ENCODE peak calls at places on chromosomes 5 and 9, in five cellular contexts. F is fibroblast of pulmonary artery, P is EL, V is Daoy, Q is DMS153. D is an unnamed sample.

GRCh38 chr5:65326912-65327311 is 154.8 kb downstream of the ADAMTS6 start:
- DNase-seq in F (peak; percentile 39), P (peak; percentile 67), V (peak; percentile 65), Q (no peak), D (no peak)

GRCh38 chr5:1762878-1763547 is 36.6 kb downstream of the MRPL36 start:
- DNase-seq in F (no peak), P (no peak), V (no peak), Q (no peak), D (no peak)

GRCh38 chr9:81791076-81791475 is 101.7 kb upstream of the TLE1 start:
- DNase-seq in F (no peak), P (no peak), V (no peak), Q (no peak), D (no peak)

GRCh38 chr5:52846443-52846842 is 58.7 kb downstream of the ITGA1 start:
- DNase-seq in F (peak; percentile 68), P (no peak), V (no peak), Q (no peak), D (no peak)

GRCh38 chr9:27371382-27371781 is 74.4 kb upstream of the EQTN start:
- DNase-seq in F (no peak), P (no peak), V (peak; percentile 27), Q (no peak), D (peak; percentile 22)

GRCh38 chr5:59489551-59489950 is 404.0 kb downstream of the PDE4D start:
- DNase-seq in F (peak; percentile 23), P (no peak), V (no peak), Q (no peak), D (no peak)

GRCh38 chr5:96687812-96688453 is 25.8 kb downstream of the CAST start:
- DNase-seq in F (peak; percentile 80), P (peak; percentile 53), V (peak; percentile 59), Q (peak; percentile 15), D (peak; percentile 39)

GRCh38 chr5:139660916-139661814 is 13.0 kb downstream of the CXXC5 start:
- DNase-seq in F (peak; percentile 87), P (peak; percentile 95), V (peak; percentile 99), Q (no peak), D (peak; percentile 63)

GRCh38 chr9:2788948-2789347 is 54.9 kb downstream of the PUM3 start:
- DNase-seq in F (no peak), P (no peak), V (no peak), Q (no peak), D (no peak)

GRCh38 chr9:130029591-130029990 is 13.4 kb downstream of the FNBP1 start:
- DNase-seq in F (no peak), P (no peak), V (no peak), Q (no peak), D (no peak)

GRCh38 chr9:71549023-71549422 is 219.3 kb downstream of the CEMIP2 start:
- DNase-seq in F (no peak), P (no peak), V (no peak), Q (no peak), D (no peak)

GRCh38 chr5:72347801-72348305 is 27.7 kb downstream of the PTCD2 start:
- DNase-seq in F (peak; percentile 98), P (peak; percentile 94), V (peak; percentile 77), Q (no peak), D (peak; percentile 48)

GRCh38 chr9:18909140-18910018 is 123.6 kb downstream of the SAXO1 start:
- DNase-seq in F (no peak), P (no peak), V (no peak), Q (no peak), D (no peak)

GRCh38 chr5:159749146-159749545 is 167.1 kb upstream of the ADRA1B start:
- DNase-seq in F (no peak), P (peak; percentile 43), V (no peak), Q (no peak), D (no peak)

GRCh38 chr9:99921875-99922710 is 15.6 kb downstream of the STX17 start:
- DNase-seq in F (no peak), P (no peak), V (no peak), Q (no peak), D (no peak)

GRCh38 chr5:80408475-80408875 is 611 bp downstream of the ZFYVE16 start:
- DNase-seq in F (peak; percentile 34), P (peak; percentile 66), V (peak; percentile 77), Q (peak; percentile 23), D (no peak)

GRCh38 chr9:126999315-127000068 is 84.9 kb downstream of the RALGPS1 start:
- DNase-seq in F (no peak), P (no peak), V (no peak), Q (no peak), D (no peak)

GRCh38 chr5:31218978-31219377 is 25.5 kb downstream of the CDH6 start:
- DNase-seq in F (no peak), P (no peak), V (no peak), Q (no peak), D (no peak)

GRCh38 chr5:114148253-114148652 is 213.6 kb upstream of the KCNN2 start:
- DNase-seq in F (no peak), P (no peak), V (no peak), Q (no peak), D (no peak)

GRCh38 chr9:37955781-37956422 is 52.0 kb upstream of the SLC25A51 start:
- DNase-seq in F (no peak), P (no peak), V (no peak), Q (no peak), D (no peak)

GRCh38 chr9:37732086-37732744 is 21.4 kb upstream of the TRMT10B start:
- DNase-seq in F (no peak), P (peak; percentile 21), V (no peak), Q (no peak), D (no peak)

GRCh38 chr9:133509179-133510083 is 15.3 kb downstream of the MYMK start:
- DNase-seq in F (no peak), P (peak; percentile 57), V (peak; percentile 44), Q (peak; percentile 98), D (no peak)

GRCh38 chr9:109816490-109816889 is 36.5 kb downstream of the PALM2AKAP2 start:
- DNase-seq in F (peak; percentile 95), P (peak; percentile 100), V (peak; percentile 100), Q (no peak), D (peak; percentile 26)

GRCh38 chr5:14768838-14769365 is 102.7 kb downstream of the ANKH start:
- DNase-seq in F (no peak), P (no peak), V (no peak), Q (no peak), D (no peak)

GRCh38 chr9:127910613-127911205 is 6.1 kb downstream of the ST6GALNAC4 start:
- DNase-seq in F (peak; percentile 34), P (peak; percentile 46), V (peak; percentile 37), Q (no peak), D (no peak)

GRCh38 chr9:108535526-108535925 is 320.3 kb downstream of the ACTL7B start:
- DNase-seq in F (peak; percentile 39), P (peak; percentile 21), V (peak; percentile 32), Q (no peak), D (no peak)

GRCh38 chr5:116746668-116747067 is 172.0 kb upstream of the SEMA6A start:
- DNase-seq in F (no peak), P (no peak), V (no peak), Q (no peak), D (no peak)

GRCh38 chr5:151678146-151678545 is 8.6 kb downstream of the SPARC start:
- DNase-seq in F (no peak), P (peak; percentile 73), V (no peak), Q (no peak), D (no peak)

GRCh38 chr5:74186351-74187315 is 453.9 kb downstream of the ENC1 start:
- DNase-seq in F (no peak), P (peak; percentile 40), V (no peak), Q (no peak), D (no peak)